ENCODE peak calls at places on chromosome X, in six cellular contexts. H, Q, D, L, V and O are unnamed samples.

GRCh38 chrX:23557070-23557469 is 110.2 kb upstream of the PRDX4 start:
- DNase-seq in Q (no peak), L (no peak), D (no peak), H (no peak), V (no peak), O (no peak)

GRCh38 chrX:781216-782211 is 150.9 kb downstream of the SHOX start:
- DNase-seq in D (no peak), L (no peak), Q (no peak), H (no peak), V (no peak), O (no peak)

GRCh38 chrX:78658851-78659744 is at the start of gene RTL3:
- DNase-seq in H (no peak), V (no peak), D (no peak), Q (no peak), L (no peak), O (no peak)

GRCh38 chrX:108245462-108245861 is 153.9 kb downstream of the ATG4A start:
- DNase-seq in H (no peak), L (no peak), V (no peak), D (no peak), Q (no peak), O (no peak)

GRCh38 chrX:30935985-30936384 is 46.9 kb upstream of the TAB3 start:
- DNase-seq in H (peak; percentile 17), L (no peak), D (no peak), V (no peak), Q (no peak), O (peak; percentile 5)

GRCh38 chrX:134172588-134173259 is 64.3 kb upstream of the CCDC160 start:
- DNase-seq in H (peak; percentile 14), D (no peak), V (peak; percentile 48), L (peak; percentile 59), Q (peak; percentile 61), O (peak; percentile 17)

GRCh38 chrX:20265221-20265725 is 1.4 kb downstream of the RPS6KA3 start:
- DNase-seq in Q (peak; percentile 81), D (no peak), V (peak; percentile 77), H (peak; percentile 62), L (peak; percentile 64), O (peak; percentile 91)

GRCh38 chrX:10564484-10564883 is 55.9 kb downstream of the MID1 start:
- DNase-seq in Q (no peak), H (no peak), V (no peak), D (no peak), L (no peak), O (no peak)

GRCh38 chrX:118208476-118208875 is 91.9 kb upstream of the KLHL13 start:
- DNase-seq in L (no peak), H (no peak), D (no peak), V (no peak), Q (no peak), O (no peak)

GRCh38 chrX:83593634-83594294 is 85.7 kb downstream of the POU3F4 start:
- DNase-seq in H (no peak), L (no peak), V (no peak), Q (no peak), D (no peak), O (no peak)

GRCh38 chrX:96126182-96126581 is 558.5 kb upstream of the DIAPH2 start:
- DNase-seq in Q (no peak), D (no peak), L (no peak), H (no peak), V (no peak), O (no peak)

GRCh38 chrX:53223955-53224859 is 800 bp downstream of the KDM5C start:
- DNase-seq in V (no peak), Q (peak; percentile 67), H (peak; percentile 42), L (no peak), D (no peak), O (peak; percentile 17)

GRCh38 chrX:46208225-46208854 is 336.9 kb downstream of the ZNF674 start:
- DNase-seq in L (no peak), V (no peak), D (no peak), Q (no peak), H (no peak), O (no peak)

GRCh38 chrX:18012974-18013373 is 151.9 kb upstream of the RAI2 start:
- DNase-seq in H (no peak), V (no peak), L (no peak), D (no peak), Q (no peak), O (no peak)

GRCh38 chrX:465418-465817 is 78.7 kb upstream of the PPP2R3B start:
- DNase-seq in L (no peak), H (no peak), Q (no peak), V (no peak), D (no peak), O (no peak)

GRCh38 chrX:150688911-150689451 is 4.2 kb upstream of the MTMR1 start:
- DNase-seq in H (no peak), L (no peak), V (no peak), D (no peak), Q (no peak), O (no peak)

GRCh38 chrX:9558615-9559014 is 93.8 kb downstream of the TBL1X start:
- DNase-seq in V (no peak), L (no peak), H (no peak), Q (no peak), D (no peak), O (no peak)

GRCh38 chrX:43703211-43703791 is 47.2 kb downstream of the MAOA start:
- DNase-seq in L (no peak), D (no peak), V (no peak), H (peak; percentile 28), Q (no peak), O (no peak)

GRCh38 chrX:153492153-153492454 is 2.7 kb upstream of the BGN start:
- DNase-seq in D (no peak), L (no peak), V (no peak), Q (no peak), H (no peak), O (no peak)

GRCh38 chrX:114065612-114066178 is 518.2 kb upstream of the HTR2C start:
- DNase-seq in H (no peak), V (no peak), Q (no peak), L (no peak), D (no peak), O (peak; percentile 1)

GRCh38 chrX:129534816-129535578 is 5.1 kb upstream of the OCRL start:
- DNase-seq in L (no peak), H (no peak), D (no peak), V (no peak), Q (no peak), O (no peak)